ENCODE peak calls at places on chromosomes 4 and X, in nine cellular contexts. M, I, D, Y, K, H, Q, X and N are unnamed samples.

GRCh38 chr4:41661447-41662076 is 87.0 kb downstream of the PHOX2B start:
- DNase-seq in M (peak), I (no peak), D (peak), Y (peak), K (no peak), H (peak), Q (peak), X (peak), N (peak)

GRCh38 chr4:39324446-39324845 is 41.7 kb downstream of the RFC1 start:
- DNase-seq in M (no peak), I (no peak), D (no peak), Y (no peak), K (no peak), H (no peak), Q (no peak), X (no peak), N (no peak)

GRCh38 chrX:116961872-116962582 is 499.3 kb upstream of the CT83 start:
- DNase-seq in M (no peak), I (no peak), D (no peak), Y (no peak), K (no peak), H (no peak), Q (no peak), X (peak), N (no peak)

GRCh38 chr4:575281-576141 is 584 bp downstream of the TMEM271 start:
- DNase-seq in M (peak), I (peak), D (no peak), Y (no peak), K (no peak), H (no peak), Q (no peak), X (no peak), N (peak)

GRCh38 chrX:134481339-134481738 is 21.4 kb downstream of the HPRT1 start:
- DNase-seq in M (no peak), I (no peak), D (no peak), Y (no peak), K (no peak), H (no peak), Q (no peak), X (no peak), N (no peak)

GRCh38 chr4:156615066-156615514 is 356.5 kb downstream of the PDGFC start:
- DNase-seq in M (peak), I (no peak), D (no peak), Y (no peak), K (no peak), H (no peak), Q (no peak), X (peak), N (no peak)

GRCh38 chrX:8279323-8279722 is 108.3 kb upstream of the VCX2 start:
- DNase-seq in M (no peak), I (no peak), D (no peak), Y (no peak), K (no peak), H (no peak), Q (no peak), X (no peak), N (no peak)

GRCh38 chrX:39729834-39730670 is 367.7 kb downstream of the BCOR start:
- DNase-seq in M (no peak), I (peak), D (no peak), Y (no peak), K (no peak), H (no peak), Q (no peak), X (no peak), N (no peak)

GRCh38 chrX:68697465-68698125 is 50.1 kb downstream of the STARD8 start:
- DNase-seq in M (no peak), I (no peak), D (no peak), Y (no peak), K (no peak), H (no peak), Q (no peak), X (no peak), N (no peak)

GRCh38 chr4:124903995-124904722 is 191.6 kb upstream of the ANKRD50 start:
- DNase-seq in M (peak), I (no peak), D (peak), Y (no peak), K (no peak), H (peak), Q (no peak), X (peak), N (peak)

GRCh38 chr4:117134386-117134785 is 49.0 kb upstream of the TRAM1L1 start:
- DNase-seq in M (peak), I (no peak), D (peak), Y (peak), K (no peak), H (no peak), Q (peak), X (peak), N (no peak)

GRCh38 chr4:16437836-16438235 is 211.6 kb upstream of the TAPT1 start:
- DNase-seq in M (no peak), I (no peak), D (no peak), Y (no peak), K (no peak), H (no peak), Q (no peak), X (no peak), N (no peak)

GRCh38 chr4:132483-132882 is 8.2 kb downstream of the ZNF718 start:
- DNase-seq in M (no peak), I (no peak), D (no peak), Y (no peak), K (no peak), H (no peak), Q (no peak), X (no peak), N (no peak)

GRCh38 chr4:144338148-144338547 is 197.6 kb upstream of the GYPA start:
- DNase-seq in M (peak), I (no peak), D (no peak), Y (peak), K (no peak), H (no peak), Q (no peak), X (no peak), N (no peak)

GRCh38 chr4:174549696-174550095 is 27.4 kb upstream of the HPGD start:
- DNase-seq in M (peak), I (no peak), D (no peak), Y (no peak), K (no peak), H (no peak), Q (no peak), X (peak), N (no peak)

GRCh38 chrX:130055103-130055502 is 55.2 kb downstream of the ELF4 start:
- DNase-seq in M (peak), I (no peak), D (no peak), Y (no peak), K (no peak), H (no peak), Q (no peak), X (no peak), N (no peak)

GRCh38 chrX:39975094-39975865 is 122.5 kb downstream of the BCOR start:
- DNase-seq in M (no peak), I (no peak), D (peak), Y (no peak), K (no peak), H (no peak), Q (no peak), X (peak), N (no peak)

DNA sequence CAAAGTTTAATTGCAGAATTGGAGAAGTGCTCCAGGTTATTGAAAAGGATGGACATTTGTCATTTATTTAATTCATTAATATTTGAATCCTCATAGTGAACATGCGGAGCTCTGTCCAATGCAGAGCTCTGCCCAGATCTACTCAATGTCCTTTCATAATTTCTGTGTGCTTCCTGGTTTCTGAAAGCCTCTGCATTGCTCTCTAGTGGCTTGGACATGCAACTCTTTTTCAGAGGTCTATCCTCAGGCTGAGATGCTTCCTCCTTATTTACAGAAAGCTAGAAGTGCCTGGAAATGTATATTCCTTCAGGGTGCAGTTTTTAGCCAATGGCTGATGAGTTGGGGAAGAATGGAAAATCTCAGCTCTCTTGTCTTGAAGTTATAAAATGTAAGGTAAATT is 786.1 kb upstream of the AADAT start:
- DNase-seq in M (no peak), I (no peak), D (no peak), Y (peak), K (no peak), H (no peak), Q (no peak), X (peak), N (no peak)
- TF ChIP-seq CTCF in M (no peak), I (no peak), D (no peak), Y (peak), K (no peak), H (no peak), Q (no peak), X (no peak), N (no peak)

GRCh38 chr4:3880595-3881120 is 114.5 kb downstream of the ADRA2C start:
- DNase-seq in M (peak), I (peak), D (peak), Y (peak), K (no peak), H (peak), Q (peak), X (peak), N (peak)
- TF ChIP-seq CTCF in M (peak), I (peak), D (peak), Y (peak), K (peak), H (peak), Q (peak), X (peak), N (peak)

GRCh38 chrX:131841496-131842410 is 181.3 kb upstream of the STK26 start:
- DNase-seq in M (peak), I (no peak), D (peak), Y (peak), K (no peak), H (no peak), Q (peak), X (peak), N (peak)

GRCh38 chrX:131840799-131841495 is 182.2 kb upstream of the STK26 start:
- DNase-seq in M (no peak), I (peak), D (no peak), Y (no peak), K (no peak), H (no peak), Q (peak), X (no peak), N (no peak)

GRCh38 chrX:131836161-131836560 is 186.9 kb upstream of the STK26 start:
- DNase-seq in M (no peak), I (no peak), D (no peak), Y (no peak), K (no peak), H (no peak), Q (no peak), X (no peak), N (no peak)

DNA sequence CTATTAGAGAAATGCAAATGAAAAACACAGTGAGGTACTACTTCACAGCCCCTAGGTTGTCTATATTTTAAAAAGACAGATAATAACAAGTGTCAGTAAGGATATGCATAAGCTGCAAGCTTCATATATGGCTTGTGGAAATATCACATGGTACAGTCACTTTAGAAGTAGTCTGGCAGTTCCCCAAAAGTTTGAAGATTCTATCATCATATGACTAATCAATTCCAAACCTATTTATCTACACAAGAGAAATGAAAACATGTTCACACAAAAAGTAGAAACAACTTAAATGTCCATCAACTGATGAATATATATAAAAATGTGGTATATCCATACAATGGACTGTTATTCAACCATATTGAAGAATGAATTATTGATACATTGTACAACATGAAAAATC is 185.8 kb upstream of the STK26 start:
- DNase-seq in M (no peak), I (no peak), D (no peak), Y (no peak), K (no peak), H (no peak), Q (no peak), X (no peak), N (no peak)
- TF ChIP-seq CTCF in M (no peak), I (no peak), D (no peak), Y (no peak), K (no peak), H (no peak), Q (no peak), X (no peak), N (no peak)

DNA sequence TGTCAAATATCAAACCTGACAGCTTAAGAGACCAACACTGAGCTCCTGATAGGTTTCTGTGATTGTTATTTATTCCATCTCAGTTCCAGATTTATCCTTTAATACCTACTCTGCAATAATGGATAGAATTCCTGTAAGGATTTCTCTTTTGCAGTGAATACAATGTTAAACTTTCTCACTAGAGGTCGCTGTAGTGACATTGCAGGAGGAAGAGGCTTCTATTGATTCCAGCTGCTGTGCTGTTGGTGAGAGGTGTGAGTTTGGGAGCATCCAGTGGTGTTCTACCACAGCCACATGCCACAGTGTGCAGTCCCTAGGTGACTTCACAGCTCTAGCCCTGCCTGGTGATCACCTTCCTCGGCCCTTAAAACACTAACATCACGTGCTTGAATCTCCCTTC is 34.6 kb upstream of the DCAF8L2 start:
- DNase-seq in M (peak), I (no peak), D (peak), Y (peak), K (no peak), H (no peak), Q (no peak), X (peak), N (no peak)
- TF ChIP-seq CTCF in M (peak), I (no peak), D (peak), Y (peak), K (no peak), H (peak), Q (peak), X (peak), N (peak)

GRCh38 chr4:80180743-80181142 is 16.6 kb upstream of the PRDM8 start:
- DNase-seq in M (no peak), I (no peak), D (no peak), Y (no peak), K (no peak), H (no peak), Q (no peak), X (no peak), N (no peak)
- TF ChIP-seq CTCF in M (no peak), I (no peak), D (no peak), Y (no peak), K (no peak), H (no peak), Q (no peak), X (no peak), N (no peak)

GRCh38 chrX:153556767-153557166 is 39.3 kb downstream of the ATP2B3 start:
- DNase-seq in M (no peak), I (peak), D (no peak), Y (no peak), K (no peak), H (no peak), Q (no peak), X (no peak), N (no peak)

GRCh38 chrX:153549807-153550206 is 32.4 kb downstream of the ATP2B3 start:
- DNase-seq in M (no peak), I (peak), D (no peak), Y (no peak), K (no peak), H (no peak), Q (no peak), X (no peak), N (no peak)

GRCh38 chrX:153557618-153558017 is 40.2 kb downstream of the ATP2B3 start:
- DNase-seq in M (no peak), I (no peak), D (no peak), Y (no peak), K (no peak), H (no peak), Q (no peak), X (no peak), N (no peak)

GRCh38 chrX:153551135-153551534 is 33.7 kb downstream of the ATP2B3 start:
- DNase-seq in M (peak), I (no peak), D (no peak), Y (no peak), K (no peak), H (no peak), Q (no peak), X (peak), N (no peak)

DNA sequence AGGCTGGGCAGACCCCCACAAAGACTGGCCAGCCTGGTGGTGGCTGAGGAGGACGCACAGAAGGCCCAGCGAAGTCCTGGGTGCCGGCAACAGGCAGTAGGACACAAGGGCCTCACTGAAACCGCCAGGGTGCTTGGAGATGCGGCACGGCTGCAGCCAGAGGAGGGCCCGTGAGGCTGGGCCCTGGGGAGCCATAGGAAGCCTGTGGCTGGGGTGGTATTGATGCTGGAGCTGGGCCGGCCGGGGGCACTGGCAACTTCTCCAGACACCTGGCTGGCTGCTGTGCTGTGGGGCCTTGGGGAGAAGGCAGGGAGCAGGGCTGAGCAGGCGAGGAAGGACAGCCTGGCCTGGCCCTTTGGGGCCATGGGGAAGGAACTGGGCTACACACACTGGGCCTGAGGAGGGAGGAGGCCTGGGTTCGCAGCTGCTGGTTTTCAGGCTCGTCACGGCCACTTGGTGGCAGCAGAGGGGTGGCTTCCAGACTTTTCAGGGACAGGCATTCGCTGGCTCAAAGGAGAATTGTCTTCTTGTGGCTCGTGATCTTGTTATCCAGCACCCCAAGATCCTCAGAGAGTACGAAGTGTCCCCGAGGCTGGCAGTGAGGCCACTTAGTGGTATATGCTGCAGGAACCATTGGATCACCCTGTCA is 37.2 kb downstream of the ATP2B3 start:
- DNase-seq in M (peak), I (peak), D (peak), Y (peak), K (peak), H (peak), Q (peak), X (peak), N (peak)
- TF ChIP-seq CTCF in M (peak), I (peak), D (peak), Y (peak), K (peak), H (peak), Q (peak), X (peak), N (peak)